ENCODE peak calls at places on chromosomes 5 and 9, in four cellular contexts. H, E, V and N are unnamed samples.

GRCh38 chr5:72245517-72246238 is 74.4 kb downstream of the MRPS27 start:
- DNase-seq in E (no peak), V (no peak), H (no peak), N (no peak)

GRCh38 chr5:143642791-143643190 is 169.2 kb upstream of the HMHB1 start:
- DNase-seq in E (no peak), V (no peak), H (no peak), N (no peak)

GRCh38 chr5:52598954-52599353 is 188.8 kb upstream of the ITGA1 start:
- DNase-seq in H (no peak), E (no peak), V (no peak), N (no peak)

GRCh38 chr5:122219767-122220166 is 90.4 kb downstream of the ZNF474 start:
- DNase-seq in E (no peak), V (no peak), H (no peak), N (no peak)

GRCh38 chr5:174751154-174751990 is 27.0 kb downstream of the MSX2 start:
- DNase-seq in H (no peak), E (peak), V (peak), N (peak)

GRCh38 chr5:98307811-98308210 is 465.7 kb upstream of the RGMB start:
- DNase-seq in H (no peak), E (peak), V (no peak), N (no peak)

GRCh38 chr9:80204054-80204453 is 632.3 kb downstream of the TLE4 start:
- DNase-seq in V (no peak), E (peak), H (no peak), N (no peak)

GRCh38 chr9:33469891-33470290 is 3.8 kb downstream of the NOL6 start:
- DNase-seq in V (no peak), E (no peak), H (no peak), N (no peak)

GRCh38 chr5:53369681-53370080 is 110.7 kb upstream of the FST start:
- DNase-seq in E (no peak), H (no peak), V (no peak), N (no peak)

GRCh38 chr5:96017951-96018350 is 56.3 kb upstream of the ELL2 start:
- DNase-seq in H (no peak), V (no peak), E (peak), N (no peak)

GRCh38 chr9:1709347-1709746 is 305.8 kb upstream of the SMARCA2 start:
- DNase-seq in V (no peak), E (peak), H (no peak), N (no peak)

GRCh38 chr5:112192886-112193285 is 226.2 kb downstream of the EPB41L4A start:
- DNase-seq in E (no peak), V (no peak), H (no peak), N (no peak)

GRCh38 chr5:180340856-180341255 is 12.3 kb downstream of the GFPT2 start:
- DNase-seq in H (no peak), V (no peak), E (no peak), N (no peak)

GRCh38 chr9:108078823-108079222 is 589.3 kb upstream of the KLF4 start:
- DNase-seq in E (no peak), V (no peak), H (no peak), N (no peak)

GRCh38 chr9:87085521-87085920 is 138.2 kb upstream of the GAS1 start:
- DNase-seq in V (no peak), H (no peak), E (no peak), N (no peak)

GRCh38 chr5:180813418-180813817 is 10.8 kb upstream of the MGAT1 start:
- DNase-seq in H (no peak), E (no peak), V (no peak), N (no peak)

GRCh38 chr9:20292002-20292401 is 330.3 kb downstream of the MLLT3 start:
- DNase-seq in H (no peak), V (no peak), E (peak), N (no peak)

GRCh38 chr5:138542120-138542955 is 698 bp downstream of the ETF1 start:
- DNase-seq in V (no peak), E (peak), H (peak), N (no peak)

GRCh38 chr5:132456553-132457361 is 33.8 kb downstream of the IRF1 start:
- DNase-seq in V (no peak), E (peak), H (no peak), N (no peak)
- H2BK12ac ChIP-seq in V (no peak), E (no peak), H (peak), N (no peak)

GRCh38 chr9:113930384-113930783 is 54.3 kb downstream of the ZNF618 start:
- DNase-seq in E (no peak), V (no peak), H (no peak), N (no peak)
- H2AK5ac ChIP-seq in E (no peak), V (no peak), H (no peak), N (no peak)

GRCh38 chr9:136584401-136585328 is 38.8 kb upstream of the NOTCH1 start:
- DNase-seq in H (no peak), V (no peak), E (no peak), N (no peak)
- H2BK12ac ChIP-seq in H (peak), V (no peak), E (no peak), N (peak)

GRCh38 chr5:93588586-93589347 is 5.7 kb downstream of the NR2F1 start:
- DNase-seq in V (peak), H (no peak), E (no peak), N (no peak)

GRCh38 chr5:93587919-93588585 is 5.0 kb downstream of the NR2F1 start:
- DNase-seq in V (peak), H (no peak), E (no peak), N (no peak)

GRCh38 chr5:93585753-93586385 is 2.8 kb downstream of the NR2F1 start:
- DNase-seq in V (no peak), E (no peak), H (no peak), N (no peak)

GRCh38 chr5:93585054-93585751 is 2.2 kb downstream of the NR2F1 start:
- DNase-seq in H (no peak), V (peak), E (peak), N (peak)

GRCh38 chr5:93586948-93587918 is 4.2 kb downstream of the NR2F1 start:
- DNase-seq in V (no peak), H (no peak), E (no peak), N (no peak)
- H2AK5ac ChIP-seq in V (no peak), H (no peak), E (no peak), N (peak)

DNA sequence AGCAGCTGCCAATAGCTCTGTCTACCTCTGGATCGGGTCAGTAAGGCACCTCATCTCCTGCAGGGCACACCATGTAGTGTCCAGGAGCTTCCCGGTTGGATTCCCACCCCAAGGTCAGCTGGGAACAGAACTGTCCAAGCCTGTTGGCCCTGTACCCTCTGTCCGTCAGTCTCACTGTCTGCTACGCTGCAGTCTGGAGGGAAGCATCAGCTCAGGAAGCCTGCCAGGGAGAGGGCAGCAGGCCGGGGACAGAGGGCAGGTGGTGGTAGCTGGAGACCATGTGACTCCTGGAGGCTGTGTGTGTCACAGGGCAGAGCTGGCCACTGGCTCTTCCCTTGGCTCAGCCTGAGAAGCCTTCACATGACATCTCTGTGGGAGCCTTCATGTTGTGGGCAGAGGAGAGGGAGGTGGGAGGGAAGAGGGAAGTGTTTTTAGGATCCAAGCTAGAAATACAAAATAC is 134.5 kb downstream of the SEC61B start:
- DNase-seq in V (no peak), E (peak), H (no peak), N (no peak)
- H2BK12ac ChIP-seq in V (no peak), E (no peak), H (no peak), N (no peak)